ENCODE peak calls at places on chromosomes 13 and 19, in eight cellular contexts. T is smooth muscle cell of the brain vasculature, R is choroid plexus epithelial cell, Z is NCI-H510A, H is GM23248, B is HS-5, M is Peyer's patch, K is heart left ventricle. X is an unnamed sample.

GRCh38 chr19:17479325-17479791 is 9.0 kb downstream of the SLC27A1 start:
- DNase-seq in K (no peak), T (no peak), Z (no peak), B (peak), R (peak), M (no peak), H (peak), X (no peak)

GRCh38 chr19:10919352-10920287 is 8.8 kb downstream of the YIPF2 start:
- DNase-seq in B (no peak), Z (peak), T (no peak), K (no peak), H (no peak), R (no peak), M (no peak), X (no peak)

GRCh38 chr19:38744298-38744681 is at the start of gene CAPN12:
- DNase-seq in H (no peak), Z (no peak), T (no peak), R (no peak), K (no peak), M (no peak), B (no peak), X (no peak)

GRCh38 chr19:17325881-17326594 is 8.6 kb downstream of the ANO8 start:
- DNase-seq in K (no peak), B (no peak), H (no peak), R (no peak), T (no peak), Z (no peak), M (no peak), X (peak)

GRCh38 chr13:32415019-32415418 is 12.9 kb downstream of the N4BP2L1 start:
- DNase-seq in K (no peak), M (no peak), T (no peak), R (peak), H (peak), B (no peak), Z (no peak), X (no peak)

GRCh38 chr13:36685912-36686311 is 12.1 kb downstream of the SERTM1 start:
- DNase-seq in M (no peak), T (no peak), B (no peak), K (no peak), H (peak), Z (no peak), R (peak), X (no peak)

GRCh38 chr19:16824658-16825311 is 4.4 kb upstream of the SIN3B start:
- DNase-seq in H (peak), T (no peak), Z (no peak), R (peak), B (no peak), M (no peak), K (no peak), X (no peak)

GRCh38 chr13:39605677-39606320 is 2.8 kb upstream of the LHFPL6 start:
- DNase-seq in Z (no peak), T (no peak), M (no peak), H (no peak), B (no peak), R (no peak), K (no peak), X (no peak)